ENCODE peak calls at places on chromosomes 6 and 20, in five cellular contexts. Y is brain microvascular endothelial cell, E is AG04450, Q is endodermal cell, D is choroid plexus epithelial cell. B is an unnamed sample.

GRCh38 chr20:20702330-20703245 is 9.9 kb downstream of the RALGAPA2 start:
- DNase-seq in E (no peak), D (no peak), Y (no peak), Q (no peak), B (no peak)

GRCh38 chr6:169046483-169047192 is 207.0 kb downstream of the THBS2 start:
- DNase-seq in Q (no peak), E (no peak), D (peak; percentile 32), Y (peak; percentile 39), B (peak; percentile 6)

GRCh38 chr6:163199371-163199770 is 215.1 kb upstream of the QKI start:
- DNase-seq in Y (no peak), E (no peak), D (no peak), Q (no peak), B (no peak)

GRCh38 chr6:74091133-74091793 is 395.3 kb downstream of the CD109 start:
- DNase-seq in Q (no peak), D (peak; percentile 68), Y (no peak), E (no peak), B (peak; percentile 51)

GRCh38 chr20:40691566-40692239 is 2.7 kb upstream of the MAFB start:
- DNase-seq in Y (no peak), Q (peak; percentile 56), E (no peak), D (no peak), B (no peak)

GRCh38 chr6:118776607-118777549 is 117.1 kb upstream of the ASF1A start:
- DNase-seq in E (peak; percentile 34), D (peak; percentile 88), Y (peak; percentile 85), Q (peak; percentile 81), B (peak; percentile 78)

GRCh38 chr20:40956926-40957760 is 71.5 kb upstream of the TOP1 start:
- DNase-seq in D (no peak), E (no peak), Y (no peak), Q (no peak), B (no peak)

GRCh38 chr20:23245553-23246128 is 105.0 kb upstream of the NXT1 start:
- DNase-seq in Y (no peak), Q (peak; percentile 89), D (peak; percentile 75), E (no peak), B (peak; percentile 62)

GRCh38 chr20:41340327-41341055 is at the start of gene LPIN3:
- DNase-seq in Q (peak; percentile 99), D (peak; percentile 86), Y (peak; percentile 31), E (no peak), B (peak; percentile 96)

GRCh38 chr6:98945311-98946005 is 2.3 kb downstream of the FBXL4 start:
- DNase-seq in E (no peak), Y (no peak), Q (no peak), D (no peak), B (no peak)

GRCh38 chr20:43691928-43692524 is 25.1 kb downstream of the MYBL2 start:
- DNase-seq in E (no peak), Q (peak; percentile 89), Y (peak; percentile 36), D (peak; percentile 57), B (peak; percentile 50)

GRCh38 chr20:10074513-10074912 is 39.7 kb downstream of the ANKEF1 start:
- DNase-seq in D (peak; percentile 82), Y (peak; percentile 86), Q (no peak), E (peak; percentile 46), B (peak; percentile 97)

GRCh38 chr20:43839793-43840199 is 74.9 kb upstream of the TOX2 start:
- DNase-seq in E (no peak), Q (no peak), Y (no peak), D (no peak), B (no peak)

GRCh38 chr6:131669891-131670290 is 31.3 kb downstream of the OR2A4 start:
- DNase-seq in E (no peak), D (peak; percentile 57), Y (no peak), Q (no peak), B (no peak)

GRCh38 chr20:58349586-58349985 is 39.4 kb upstream of the VAPB start:
- DNase-seq in Y (peak; percentile 73), E (no peak), Q (no peak), D (peak; percentile 85), B (peak; percentile 83)

GRCh38 chr20:59937150-59937549 is 3.0 kb downstream of the PPP1R3D start:
- DNase-seq in Q (no peak), D (no peak), Y (no peak), E (no peak), B (no peak)

GRCh38 chr6:105204331-105204730 is 24.5 kb upstream of the POPDC3 start:
- DNase-seq in D (peak; percentile 31), Y (no peak), Q (no peak), E (no peak), B (peak; percentile 69)

GRCh38 chr6:15502451-15503345 is 160.1 kb downstream of the DTNBP1 start:
- DNase-seq in Y (no peak), Q (no peak), E (no peak), D (no peak), B (no peak)

GRCh38 chr6:38212579-38212978 is 393.1 kb downstream of the ZFAND3 start:
- DNase-seq in D (no peak), E (no peak), Y (no peak), Q (peak; percentile 57), B (no peak)

GRCh38 chr20:32965581-32966373 is 38.5 kb downstream of the SUN5 start:
- DNase-seq in E (no peak), Y (no peak), Q (peak; percentile 35), D (no peak), B (no peak)

GRCh38 chr6:170263410-170263809 is 27.5 kb downstream of the DLL1 start:
- DNase-seq in Y (no peak), E (no peak), D (no peak), Q (no peak), B (no peak)

GRCh38 chr6:148544421-148544820 is 201.8 kb downstream of the SASH1 start:
- DNase-seq in E (no peak), D (no peak), Y (no peak), Q (peak; percentile 26), B (no peak)

GRCh38 chr6:24357336-24358218 is at the start of gene DCDC2:
- DNase-seq in E (no peak), Q (peak; percentile 49), Y (no peak), D (peak; percentile 13), B (peak; percentile 61)

GRCh38 chr6:137218917-137219663 is at the start of gene IFNGR1:
- DNase-seq in E (peak; percentile 51), D (peak; percentile 99), Q (peak; percentile 98), Y (peak; percentile 88), B (peak; percentile 95)

GRCh38 chr20:32490942-32491763 is 94.0 kb downstream of the NOL4L start:
- DNase-seq in Y (no peak), D (no peak), Q (peak; percentile 7), E (no peak), B (no peak)

GRCh38 chr6:167768471-167769215 is 58.1 kb upstream of the AFDN start:
- DNase-seq in E (no peak), Y (no peak), Q (peak; percentile 20), D (no peak), B (no peak)

GRCh38 chr20:52244702-52245101 is 53.1 kb upstream of the ZFP64 start:
- DNase-seq in Y (no peak), Q (no peak), E (no peak), D (no peak), B (no peak)

GRCh38 chr20:52247548-52247947 is 56.0 kb upstream of the ZFP64 start:
- DNase-seq in D (no peak), E (no peak), Y (no peak), Q (no peak), B (no peak)

GRCh38 chr20:52240802-52241201 is 49.2 kb upstream of the ZFP64 start:
- DNase-seq in Y (no peak), Q (no peak), D (no peak), E (no peak), B (no peak)

GRCh38 chr20:52246366-52246765 is 54.8 kb upstream of the ZFP64 start:
- DNase-seq in Y (no peak), E (no peak), Q (no peak), D (no peak), B (no peak)

GRCh38 chr20:52242237-52243230 is 51.0 kb upstream of the ZFP64 start:
- DNase-seq in D (peak; percentile 28), E (no peak), Y (no peak), Q (no peak), B (peak; percentile 9)
- TF ChIP-seq CTCF in D (peak; percentile 45), E (peak; percentile 38), Y (peak; percentile 10), Q (peak; percentile 84), B (no peak)

GRCh38 chr6:13554929-13555333 is 19.5 kb upstream of the SIRT5 start:
- DNase-seq in E (no peak), Q (peak; percentile 90), D (peak; percentile 7), Y (no peak), B (peak; percentile 41)
- H3K4me3 ChIP-seq in E (no peak overlapping the region), Q (no peak overlapping the region), D (no peak overlapping the region), Y (no peak overlapping the region), B (no peak overlapping the region)

GRCh38 chr6:2196079-2196679 is 49.2 kb downstream of the GMDS start:
- DNase-seq in D (peak; percentile 78), Y (peak; percentile 55), E (no peak), Q (peak; percentile 49), B (peak; percentile 68)
- TF ChIP-seq CTCF in D (peak; percentile 73), Y (peak; percentile 62), E (peak; percentile 83), Q (peak; percentile 87), B (peak; percentile 85)

GRCh38 chr6:30644769-30645168 is 2.2 kb upstream of the C6orf136 start:
- DNase-seq in D (no peak), E (no peak), Y (no peak), Q (no peak), B (no peak)

GRCh38 chr6:30647039-30647801 is at the start of gene C6orf136:
- DNase-seq in Q (peak; percentile 95), E (peak; percentile 84), D (peak; percentile 95), Y (peak; percentile 37), B (peak; percentile 93)

GRCh38 chr6:30647802-30648460 is 998 bp downstream of the C6orf136 start:
- DNase-seq in Y (no peak), E (no peak), Q (no peak), D (no peak), B (peak; percentile 6)

GRCh38 chr6:30645989-30646388 is 944 bp upstream of the C6orf136 start:
- DNase-seq in Q (no peak), E (no peak), D (no peak), Y (no peak), B (no peak)

DNA sequence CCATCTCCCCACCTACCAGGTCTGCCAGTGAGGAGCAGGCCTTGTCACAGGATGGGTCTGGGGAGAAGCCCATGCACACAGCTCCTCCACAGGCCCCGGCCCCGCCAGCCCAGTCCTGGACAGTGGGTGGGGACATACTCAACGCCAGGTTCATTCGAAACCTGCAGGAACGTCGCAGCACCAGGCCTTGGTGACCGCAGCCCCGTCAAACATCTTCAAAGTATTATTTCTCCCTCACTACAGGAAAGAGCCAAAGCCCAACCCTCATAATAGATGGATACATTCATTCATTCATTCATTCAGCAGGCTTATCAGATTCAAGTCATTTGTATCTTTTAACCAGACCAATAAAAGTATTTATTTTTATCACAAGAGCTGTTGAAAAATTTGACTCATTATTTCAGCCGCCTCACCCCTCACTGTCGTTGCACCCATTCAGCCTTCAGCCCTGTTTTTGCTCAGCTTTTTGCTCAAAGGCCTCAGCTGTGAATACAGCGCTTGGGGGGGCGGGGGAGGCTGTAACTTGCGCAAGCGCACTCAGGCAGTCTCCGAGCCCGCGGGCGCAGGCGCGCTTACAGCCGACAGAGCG is 389 bp upstream of the C6orf136 start:
- DNase-seq in D (no peak), Y (peak; percentile 89), E (no peak), Q (peak; percentile 73), B (no peak)
- H3K4me3 ChIP-seq in D (peak overlapping the region; percentile 98), Y (peak overlapping the region; percentile 86), E (peak overlapping the region; percentile 87), Q (peak overlapping the region; percentile 95), B (peak overlapping the region; percentile 71)

B was measured in epithelial cell of esophagus.